ENCODE peak calls at places on chromosomes 12 and 14, in ten cellular contexts. I is CD8-positive, alpha-beta T cell; V is epithelial cell of esophagus; G is tibial nerve; P is thoracic aorta; D is AG10803; N is cardiac muscle cell; Q is mammary epithelial cell; F is upper lobe of right lung; J is body of pancreas. Z is an unnamed sample.

GRCh38 chr12:46946137-46946536 is 120.3 kb upstream of the SLC38A4 start:
- DNase-seq in Q (peak), G (no peak), P (no peak), N (no peak), F (no peak), D (peak), I (no peak), J (no peak), V (peak), Z (no peak)

GRCh38 chr14:63493246-63493645 is 49.9 kb downstream of the PPP2R5E start:
- DNase-seq in G (no peak), N (peak), Q (peak), V (peak), D (peak), P (no peak), F (no peak), J (no peak), I (no peak), Z (peak)

GRCh38 chr12:43111608-43112007 is 440.4 kb downstream of the ADAMTS20 start:
- DNase-seq in G (no peak), D (no peak), Q (no peak), P (no peak), J (no peak), V (no peak), I (no peak), F (no peak), N (peak), Z (no peak)

GRCh38 chr12:56104815-56105476 is 587 bp downstream of the PA2G4 start:
- DNase-seq in I (no peak), Q (no peak), G (no peak), P (no peak), F (no peak), V (peak), D (peak), J (peak), N (no peak), Z (peak)

GRCh38 chr12:26832817-26833691 is at the start of gene ITPR2:
- DNase-seq in V (peak), J (peak), P (peak), D (peak), N (peak), I (peak), G (peak), F (peak), Q (peak), Z (peak)

GRCh38 chr14:99187858-99188257 is 84.1 kb downstream of the BCL11B start:
- DNase-seq in V (no peak), J (no peak), I (no peak), N (no peak), G (no peak), Q (no peak), F (no peak), D (no peak), P (no peak), Z (no peak)

GRCh38 chr12:127779301-127780045 is 487.5 kb upstream of the TMEM132C start:
- DNase-seq in V (no peak), J (no peak), D (peak), P (no peak), G (no peak), F (no peak), Q (no peak), I (no peak), N (no peak), Z (no peak)

GRCh38 chr14:101225116-101225728 is 321.7 kb upstream of the RTL1 start:
- DNase-seq in I (no peak), N (no peak), D (no peak), G (no peak), V (no peak), J (no peak), F (no peak), P (no peak), Q (no peak), Z (no peak)

GRCh38 chr12:25701290-25701689 is 148.2 kb upstream of the LMNTD1 start:
- DNase-seq in P (no peak), F (no peak), I (no peak), D (peak), G (no peak), V (peak), Q (peak), N (peak), J (no peak), Z (no peak)

GRCh38 chr14:95611293-95611880 is 74.8 kb upstream of the TCL1B start:
- DNase-seq in I (no peak), F (no peak), J (peak), N (no peak), Q (peak), D (no peak), G (no peak), P (no peak), V (no peak), Z (no peak)

GRCh38 chr12:117119592-117120198 is 20.5 kb upstream of the TESC start:
- DNase-seq in Q (no peak), P (no peak), D (no peak), V (peak), F (peak), G (no peak), J (peak), I (no peak), N (no peak), Z (peak)

GRCh38 chr12:56468216-56469006 is at the start of gene SPRYD4:
- DNase-seq in G (peak), P (peak), V (peak), J (peak), Q (peak), I (peak), F (peak), D (peak), N (peak), Z (peak)

GRCh38 chr12:115172521-115172920 is 488.5 kb upstream of the TBX3 start:
- DNase-seq in J (no peak), D (peak), G (no peak), F (no peak), I (no peak), N (no peak), V (no peak), P (no peak), Q (no peak), Z (no peak)

GRCh38 chr12:55636116-55636655 is 506 bp upstream of the OR10P1 start:
- DNase-seq in G (no peak), D (no peak), Q (no peak), V (no peak), I (no peak), N (no peak), J (no peak), P (no peak), F (no peak), Z (no peak)

GRCh38 chr12:124770725-124771124 is 92.9 kb downstream of the SCARB1 start:
- DNase-seq in D (no peak), Q (no peak), F (no peak), V (no peak), P (no peak), G (no peak), J (no peak), I (no peak), N (no peak), Z (no peak)

GRCh38 chr12:89126712-89127111 is 225.6 kb downstream of the DUSP6 start:
- DNase-seq in Q (no peak), F (no peak), J (no peak), N (peak), G (no peak), V (no peak), I (no peak), D (peak), P (no peak), Z (no peak)

GRCh38 chr12:29317556-29318363 is 63.2 kb downstream of the ERGIC2 start:
- DNase-seq in G (peak), P (no peak), F (no peak), N (peak), D (peak), I (no peak), V (peak), J (peak), Q (peak), Z (peak)

GRCh38 chr12:25252946-25253345 is 2.2 kb upstream of the KRAS start:
- DNase-seq in Q (no peak), V (no peak), I (no peak), P (no peak), N (no peak), F (no peak), G (no peak), D (no peak), J (no peak), Z (no peak)

GRCh38 chr12:90618606-90619005 is 336.4 kb downstream of the CCER1 start:
- DNase-seq in V (peak), G (no peak), P (no peak), Q (no peak), D (peak), I (no peak), J (no peak), F (no peak), N (no peak), Z (no peak)

GRCh38 chr14:93085916-93086315 is 29.8 kb downstream of the ITPK1 start:
- DNase-seq in I (no peak), V (peak), N (no peak), F (no peak), D (no peak), G (no peak), Q (peak), J (no peak), P (no peak), Z (peak)
- H3K4me3 ChIP-seq in I (no peak), V (no peak), N (no peak), F (no peak), D (no peak), G (no peak), Q (no peak), J (no peak), P (no peak), Z (no peak)

DNA sequence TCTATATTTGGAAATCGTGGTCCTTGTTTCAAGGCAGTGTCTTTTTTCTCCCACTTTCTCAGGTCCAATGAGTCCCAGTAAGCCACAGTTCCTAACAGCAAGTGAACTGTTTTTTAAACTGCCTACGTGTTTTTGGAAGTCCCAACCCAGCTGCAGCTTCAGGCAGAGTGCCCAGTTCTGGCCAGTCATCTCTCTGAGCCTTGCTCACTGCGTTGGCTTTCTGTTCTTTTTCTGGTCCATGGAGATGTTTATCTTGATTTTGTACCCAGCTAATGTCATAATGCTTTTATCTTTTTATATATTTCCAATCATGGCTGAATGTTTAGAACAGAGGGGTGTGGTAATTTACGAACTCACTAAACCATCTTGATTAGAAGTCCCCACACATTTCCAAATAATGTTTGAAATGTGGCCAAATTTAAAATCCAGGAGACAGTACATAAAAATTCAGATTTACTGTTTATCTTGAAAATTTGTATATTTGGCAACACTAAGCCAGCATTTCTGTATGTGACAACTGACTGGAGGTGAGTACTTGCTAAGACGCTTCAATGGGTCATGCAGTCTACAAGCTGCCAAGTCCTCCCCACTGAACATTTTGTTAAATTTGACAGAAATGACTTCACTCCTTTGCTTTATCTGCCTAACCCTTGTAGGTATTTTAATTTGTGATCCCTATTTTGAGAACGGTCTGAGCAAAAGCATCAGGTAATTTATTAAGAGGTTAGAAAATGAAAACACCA is 46.1 kb upstream of the OTOGL start:
- DNase-seq in J (peak), D (peak), F (no peak), P (peak), G (peak), N (peak), Q (peak), V (no peak), I (no peak), Z (no peak)
- H3K4me3 ChIP-seq in J (no peak), D (no peak), F (no peak), P (peak), G (no peak), N (no peak), Q (no peak), V (no peak), I (no peak), Z (no peak)

GRCh38 chr14:28975084-28975483 is 208.5 kb downstream of the FOXG1 start:
- DNase-seq in Q (no peak), D (no peak), G (no peak), F (no peak), P (no peak), I (no peak), V (no peak), N (no peak), J (no peak), Z (peak)
- H3K4me3 ChIP-seq in Q (no peak), D (no peak), G (no peak), F (no peak), P (no peak), I (no peak), V (no peak), N (no peak), J (no peak), Z (no peak)

GRCh38 chr12:14886271-14886670 is 617 bp upstream of the MGP start:
- DNase-seq in P (no peak), Q (peak), J (no peak), D (no peak), V (peak), F (no peak), G (no peak), N (no peak), I (no peak), Z (no peak)
- H3K4me3 ChIP-seq in P (peak), Q (no peak), J (no peak), D (no peak), V (no peak), F (peak), G (no peak), N (no peak), I (no peak), Z (no peak)

GRCh38 chr12:70196732-70197361 is 46.4 kb upstream of the CNOT2 start:
- DNase-seq in V (no peak), P (no peak), I (no peak), F (no peak), J (no peak), N (peak), Q (no peak), G (no peak), D (peak), Z (no peak)

GRCh38 chr12:70197362-70197744 is 45.9 kb upstream of the CNOT2 start:
- DNase-seq in I (no peak), Q (no peak), F (no peak), D (peak), N (peak), G (no peak), P (no peak), V (no peak), J (no peak), Z (peak)
- H3K4me3 ChIP-seq in I (no peak), Q (no peak), F (no peak), D (no peak), N (no peak), G (no peak), P (no peak), V (no peak), J (no peak), Z (no peak)

DNA sequence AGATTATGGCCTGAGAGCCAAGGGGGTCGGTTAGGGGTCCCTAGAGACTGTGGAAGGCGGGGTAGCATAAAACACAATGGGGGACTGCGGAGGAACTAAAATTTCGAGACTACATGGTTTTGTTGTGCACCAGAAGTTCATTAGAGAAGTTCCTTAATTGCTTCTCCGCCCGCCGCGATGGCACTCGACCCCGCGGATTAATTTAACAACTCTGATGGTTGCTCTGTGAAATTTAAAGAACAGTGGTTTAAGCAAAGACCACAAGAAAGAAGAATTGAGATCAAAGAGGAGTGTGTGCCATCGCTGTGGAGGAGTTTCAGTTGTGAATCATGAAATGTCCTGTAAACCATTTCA is 1.4 kb upstream of the CCDC88C start:
- DNase-seq in Q (no peak), I (no peak), N (no peak), D (no peak), J (no peak), P (no peak), G (no peak), V (no peak), F (no peak), Z (no peak)
- H3K4me3 ChIP-seq in Q (no peak), I (peak), N (no peak), D (no peak), J (no peak), P (peak), G (no peak), V (no peak), F (peak), Z (no peak)